ENCODE peak calls at places on chromosomes 3 and 15, in eight cellular contexts. G, Q, H, S, I, T, Z and M are unnamed samples.

GRCh38 chr15:50562735-50563640 is 16.5 kb upstream of the USP50 start:
- DNase-seq in Q (peak; percentile 16), Z (no peak), T (no peak), S (no peak), I (no peak), G (no peak), H (no peak), M (no peak)

GRCh38 chr15:89566621-89567294 is 8.5 kb upstream of the TICRR start:
- DNase-seq in I (no peak), H (no peak), G (no peak), S (no peak), T (no peak), Z (no peak), Q (no peak), M (no peak)

GRCh38 chr3:45546636-45547201 is 47.8 kb upstream of the LIMD1 start:
- DNase-seq in Q (no peak), I (peak; percentile 48), T (no peak), G (no peak), S (no peak), H (no peak), Z (no peak), M (no peak)

GRCh38 chr3:181103605-181104004 is 114.1 kb upstream of the DNAJC19 start:
- DNase-seq in H (no peak), G (peak; percentile 27), S (no peak), Z (no peak), Q (peak; percentile 4), T (peak; percentile 77), I (no peak), M (no peak)

GRCh38 chr3:50352762-50353161 is 2.1 kb downstream of the CYB561D2 start:
- DNase-seq in H (no peak), S (no peak), T (no peak), Z (no peak), G (no peak), I (no peak), Q (peak; percentile 56), M (no peak)

GRCh38 chr3:30518201-30518864 is 88.1 kb upstream of the TGFBR2 start:
- DNase-seq in G (no peak), Q (peak; percentile 77), Z (no peak), S (no peak), H (peak; percentile 76), T (peak; percentile 45), I (peak; percentile 70), M (no peak)

GRCh38 chr3:10228248-10228950 is 19.9 kb upstream of the TATDN2 start:
- DNase-seq in T (no peak), Z (no peak), Q (peak; percentile 50), G (no peak), I (no peak), H (no peak), S (no peak), M (no peak)

GRCh38 chr3:56197259-56197965 is 270.9 kb downstream of the ERC2 start:
- DNase-seq in H (no peak), T (no peak), Z (no peak), I (no peak), S (no peak), Q (peak; percentile 51), G (no peak), M (no peak)

GRCh38 chr3:52845691-52846426 is 11.0 kb upstream of the MUSTN1 start:
- DNase-seq in H (no peak), Z (peak; percentile 11), S (no peak), I (peak; percentile 55), Q (no peak), G (no peak), T (no peak), M (no peak)

GRCh38 chr15:42070966-42071350 is 23.4 kb downstream of the PLA2G4D start:
- DNase-seq in G (no peak), Q (no peak), S (no peak), T (no peak), H (no peak), Z (no peak), I (no peak), M (no peak)

GRCh38 chr3:191401775-191402357 is 59.1 kb upstream of the PYDC2 start:
- DNase-seq in G (no peak), Q (no peak), S (no peak), Z (no peak), I (no peak), T (no peak), H (no peak), M (no peak)